ENCODE peak calls at places on chromosomes 16 and 17, in nine cellular contexts. B is AG08396; M is stimulated activated CD4-positive, alpha-beta T cell treated with anti-CD3 and anti-CD28 coated beads, Interleukin-2, amount 100 ng/mL, for 48 hours; I is activated T-cell treated with anti-CD3 and anti-CD28 coated beads for 48 hours; P is naive thymus-derived CD8-positive, alpha-beta T cell; G is A549; O is amygdala; J is aorta; N is Caki2. Y is an unnamed sample.

GRCh38 chr16:73191111-73192046 is 143.5 kb upstream of the ZFHX3 start:
- DNase-seq in B (no peak), M (no peak), I (no peak), P (no peak), G (no peak), O (no peak), J (no peak), N (no peak), Y (no peak)

GRCh38 chr17:1601571-1601970 is 27.1 kb downstream of the SLC43A2 start:
- DNase-seq in B (no peak), M (no peak), I (no peak), P (no peak), G (no peak), O (no peak), J (no peak), N (no peak), Y (no peak)

GRCh38 chr17:50892101-50892776 is 26.1 kb upstream of the TOB1 start:
- DNase-seq in B (no peak), M (no peak), I (no peak), P (no peak), G (no peak), O (no peak), J (no peak), N (no peak), Y (no peak)

GRCh38 chr16:19291459-19291858 is 5.9 kb downstream of the CLEC19A start:
- DNase-seq in B (no peak), M (no peak), I (no peak), P (no peak), G (no peak), O (peak), J (no peak), N (peak), Y (no peak)

GRCh38 chr17:63696381-63696961 is 3.5 kb downstream of the LIMD2 start:
- DNase-seq in B (peak), M (no peak), I (no peak), P (peak), G (peak), O (no peak), J (no peak), N (peak), Y (peak)

GRCh38 chr16:528111-529011 is 849 bp downstream of the CAPN15 start:
- DNase-seq in B (peak), M (peak), I (peak), P (peak), G (no peak), O (no peak), J (no peak), N (peak), Y (peak)

GRCh38 chr17:13415877-13416416 is 185.8 kb downstream of the HS3ST3A1 start:
- DNase-seq in B (peak), M (no peak), I (no peak), P (no peak), G (no peak), O (no peak), J (no peak), N (peak), Y (peak)

GRCh38 chr17:15659663-15660062 is 24.4 kb downstream of the TRIM16 start:
- DNase-seq in B (no peak), M (no peak), I (no peak), P (no peak), G (no peak), O (no peak), J (no peak), N (no peak), Y (no peak)

GRCh38 chr17:75933836-75934235 is 7.0 kb downstream of the FBF1 start:
- DNase-seq in B (no peak), M (no peak), I (no peak), P (no peak), G (no peak), O (no peak), J (no peak), N (no peak), Y (no peak)

GRCh38 chr16:17259751-17260270 is 210.9 kb downstream of the XYLT1 start:
- DNase-seq in B (no peak), M (no peak), I (no peak), P (no peak), G (no peak), O (no peak), J (no peak), N (no peak), Y (no peak)

GRCh38 chr17:67260051-67260987 is 15.3 kb upstream of the HELZ start:
- DNase-seq in B (peak), M (no peak), I (no peak), P (no peak), G (no peak), O (no peak), J (no peak), N (no peak), Y (no peak)

GRCh38 chr17:2718150-2718938 is 6.8 kb upstream of the CLUH start:
- DNase-seq in B (no peak), M (no peak), I (no peak), P (no peak), G (no peak), O (no peak), J (no peak), N (no peak), Y (no peak)

GRCh38 chr17:45021607-45022287 is 29.7 kb downstream of the DCAKD start:
- DNase-seq in B (peak), M (peak), I (peak), P (peak), G (peak), O (no peak), J (peak), N (peak), Y (peak)

GRCh38 chr16:70594569-70594968 is 51.8 kb upstream of the IL34 start:
- DNase-seq in B (no peak), M (no peak), I (no peak), P (no peak), G (no peak), O (no peak), J (peak), N (no peak), Y (no peak)

Y was measured in erythroblast.